ENCODE peak calls at places on chromosomes 7 and 10, in six cellular contexts. One of them, this sample, is unnamed.

GRCh38 chr7:106039486-106040060 is 72.5 kb downstream of the SYPL1 start:
- DNase-seq in stimulated activated CD4-positive, alpha-beta T cell treated with anti-CD3 and anti-CD28 coated beads, Interleukin-12 subunit alpha, Interleukin-12 subunit beta, amount 100 ng/mL, for 48 hours: no peak
- DNase-seq in activated CD8-positive, alpha-beta memory T cell treated with anti-CD3 and anti-CD28 coated beads for 4 hours: no peak
- DNase-seq in suprapubic skin: no peak
- DNase-seq in left colon: no peak
- DNase-seq in T-helper 2 cell: no peak
- DNase-seq in this sample: no peak

GRCh38 chr7:28408974-28409715 is 3.2 kb upstream of the CREB5 start:
- DNase-seq in stimulated activated CD4-positive, alpha-beta T cell treated with anti-CD3 and anti-CD28 coated beads, Interleukin-12 subunit alpha, Interleukin-12 subunit beta, amount 100 ng/mL, for 48 hours: peak; percentile 63
- DNase-seq in activated CD8-positive, alpha-beta memory T cell treated with anti-CD3 and anti-CD28 coated beads for 4 hours: peak; percentile 63
- DNase-seq in suprapubic skin: peak; percentile 97
- DNase-seq in left colon: peak; percentile 85
- DNase-seq in T-helper 2 cell: peak; percentile 34
- DNase-seq in this sample: peak; percentile 76

GRCh38 chr7:136877509-136877908 is 9.1 kb downstream of the CHRM2 start:
- DNase-seq in stimulated activated CD4-positive, alpha-beta T cell treated with anti-CD3 and anti-CD28 coated beads, Interleukin-12 subunit alpha, Interleukin-12 subunit beta, amount 100 ng/mL, for 48 hours: no peak
- DNase-seq in activated CD8-positive, alpha-beta memory T cell treated with anti-CD3 and anti-CD28 coated beads for 4 hours: no peak
- DNase-seq in suprapubic skin: no peak
- DNase-seq in left colon: no peak
- DNase-seq in T-helper 2 cell: no peak
- DNase-seq in this sample: no peak

GRCh38 chr10:106565546-106565945 is 599.0 kb downstream of the SORCS1 start:
- DNase-seq in stimulated activated CD4-positive, alpha-beta T cell treated with anti-CD3 and anti-CD28 coated beads, Interleukin-12 subunit alpha, Interleukin-12 subunit beta, amount 100 ng/mL, for 48 hours: no peak
- DNase-seq in activated CD8-positive, alpha-beta memory T cell treated with anti-CD3 and anti-CD28 coated beads for 4 hours: no peak
- DNase-seq in suprapubic skin: no peak
- DNase-seq in left colon: no peak
- DNase-seq in T-helper 2 cell: no peak
- DNase-seq in this sample: no peak

GRCh38 chr7:25478925-25479324 is 250.6 kb upstream of the NPVF start:
- DNase-seq in stimulated activated CD4-positive, alpha-beta T cell treated with anti-CD3 and anti-CD28 coated beads, Interleukin-12 subunit alpha, Interleukin-12 subunit beta, amount 100 ng/mL, for 48 hours: no peak
- DNase-seq in activated CD8-positive, alpha-beta memory T cell treated with anti-CD3 and anti-CD28 coated beads for 4 hours: no peak
- DNase-seq in suprapubic skin: no peak
- DNase-seq in left colon: no peak
- DNase-seq in T-helper 2 cell: no peak
- DNase-seq in this sample: no peak

GRCh38 chr10:113751116-113751728 is at the start of gene PLEKHS1:
- DNase-seq in stimulated activated CD4-positive, alpha-beta T cell treated with anti-CD3 and anti-CD28 coated beads, Interleukin-12 subunit alpha, Interleukin-12 subunit beta, amount 100 ng/mL, for 48 hours: no peak
- DNase-seq in activated CD8-positive, alpha-beta memory T cell treated with anti-CD3 and anti-CD28 coated beads for 4 hours: no peak
- DNase-seq in suprapubic skin: no peak
- DNase-seq in left colon: no peak
- DNase-seq in T-helper 2 cell: no peak
- DNase-seq in this sample: no peak

GRCh38 chr7:159027803-159028455 is 116.7 kb downstream of the VIPR2 start:
- DNase-seq in stimulated activated CD4-positive, alpha-beta T cell treated with anti-CD3 and anti-CD28 coated beads, Interleukin-12 subunit alpha, Interleukin-12 subunit beta, amount 100 ng/mL, for 48 hours: no peak
- DNase-seq in activated CD8-positive, alpha-beta memory T cell treated with anti-CD3 and anti-CD28 coated beads for 4 hours: no peak
- DNase-seq in suprapubic skin: peak; percentile 51
- DNase-seq in left colon: peak; percentile 53
- DNase-seq in T-helper 2 cell: no peak
- DNase-seq in this sample: no peak

GRCh38 chr10:17787087-17787942 is 21.8 kb upstream of the MRC1 start:
- DNase-seq in stimulated activated CD4-positive, alpha-beta T cell treated with anti-CD3 and anti-CD28 coated beads, Interleukin-12 subunit alpha, Interleukin-12 subunit beta, amount 100 ng/mL, for 48 hours: no peak
- DNase-seq in activated CD8-positive, alpha-beta memory T cell treated with anti-CD3 and anti-CD28 coated beads for 4 hours: no peak
- DNase-seq in suprapubic skin: no peak
- DNase-seq in left colon: no peak
- DNase-seq in T-helper 2 cell: no peak
- DNase-seq in this sample: no peak

GRCh38 chr10:78861456-78862327 is 207.1 kb upstream of the ZMIZ1 start:
- DNase-seq in stimulated activated CD4-positive, alpha-beta T cell treated with anti-CD3 and anti-CD28 coated beads, Interleukin-12 subunit alpha, Interleukin-12 subunit beta, amount 100 ng/mL, for 48 hours: no peak
- DNase-seq in activated CD8-positive, alpha-beta memory T cell treated with anti-CD3 and anti-CD28 coated beads for 4 hours: no peak
- DNase-seq in suprapubic skin: no peak
- DNase-seq in left colon: no peak
- DNase-seq in T-helper 2 cell: no peak
- DNase-seq in this sample: no peak

This sample was measured in stimulated activated naive CD8-positive, alpha-beta T cell treated with anti-CD3 and anti-CD28 coated beads, Interleukin-15, amount 100 ng/mL, for 72 hours.